ENCODE peak calls at places on chromosomes 3 and 15, in six cellular contexts. Q is central memory CD4-positive, alpha-beta T cell; U is C1 segment of cervical spinal cord; V is stimulated activated CD8-positive, alpha-beta memory T cell treated with anti-CD3 and anti-CD28 coated beads, Interleukin-12 subunit alpha, Interleukin-12 subunit beta, amount 100 ng/mL, for 1 hour; C is GM23338; G is BJ. D is an unnamed sample.

GRCh38 chr15:85439996-85440395 is 59.6 kb downstream of the AKAP13 start:
- DNase-seq in G (no peak), C (no peak), Q (no peak), V (no peak), U (no peak), D (no peak)

GRCh38 chr3:73107788-73108187 is 46.3 kb downstream of the EBLN2 start:
- DNase-seq in C (no peak), G (no peak), V (no peak), Q (no peak), U (no peak), D (no peak)

GRCh38 chr3:87468938-87469337 is 192.6 kb upstream of the POU1F1 start:
- DNase-seq in G (no peak), V (no peak), C (no peak), Q (no peak), U (no peak), D (no peak)

GRCh38 chr3:189233225-189233858 is 61.6 kb downstream of the TPRG1 start:
- DNase-seq in G (no peak), U (peak), V (no peak), Q (no peak), C (peak), D (peak)

GRCh38 chr15:74133071-74133702 is 2.8 kb downstream of the ISLR2 start:
- DNase-seq in Q (no peak), C (peak), U (no peak), V (no peak), G (no peak), D (peak)

GRCh38 chr3:61625429-61625828 is 64.1 kb downstream of the PTPRG start:
- DNase-seq in U (no peak), V (no peak), C (no peak), Q (no peak), G (no peak), D (no peak)

GRCh38 chr3:140709751-140710150 is 31.9 kb downstream of the TRIM42 start:
- DNase-seq in Q (no peak), U (no peak), G (no peak), V (no peak), C (no peak), D (no peak)

GRCh38 chr3:105493305-105493892 is 126.7 kb downstream of the ALCAM start:
- DNase-seq in V (no peak), G (no peak), Q (no peak), U (no peak), C (no peak), D (no peak)

GRCh38 chr3:170977911-170978310 is 48.6 kb downstream of the SLC2A2 start:
- DNase-seq in C (no peak), U (no peak), G (no peak), Q (no peak), V (no peak), D (no peak)

GRCh38 chr3:187314176-187314575 is 22.6 kb upstream of the MASP1 start:
- DNase-seq in U (no peak), V (no peak), C (no peak), Q (no peak), G (no peak), D (no peak)

GRCh38 chr3:127978636-127979035 is 63.6 kb downstream of the KBTBD12 start:
- DNase-seq in Q (no peak), C (no peak), U (no peak), V (no peak), G (no peak), D (no peak)

GRCh38 chr3:85571835-85572234 is 613.0 kb downstream of the CADM2 start:
- DNase-seq in U (no peak), Q (no peak), G (no peak), V (no peak), C (no peak), D (no peak)

GRCh38 chr3:177060492-177060891 is 136.8 kb downstream of the TBL1XR1 start:
- DNase-seq in Q (no peak), C (no peak), U (no peak), G (no peak), V (no peak), D (no peak)

GRCh38 chr15:70853270-70853854 is 595 bp downstream of the LARP6 start:
- DNase-seq in C (peak), Q (no peak), U (no peak), G (no peak), V (no peak), D (no peak)

GRCh38 chr3:67947808-67948508 is 293.5 kb upstream of the SUCLG2 start:
- DNase-seq in G (no peak), C (peak), V (peak), Q (peak), U (no peak), D (peak)

GRCh38 chr15:51536965-51537574 is 85.5 kb downstream of the DMXL2 start:
- DNase-seq in G (peak), V (no peak), U (no peak), Q (no peak), C (peak), D (no peak)

GRCh38 chr15:77097317-77097721 is 26.4 kb upstream of the TSPAN3 start:
- DNase-seq in C (no peak), U (no peak), V (no peak), Q (no peak), G (no peak), D (no peak)

GRCh38 chr15:100973351-100974034 is 54.3 kb downstream of the LRRK1 start:
- DNase-seq in U (no peak), Q (no peak), V (no peak), C (peak), G (no peak), D (no peak)

GRCh38 chr15:56760186-56760585 is 26.9 kb upstream of the ZNF280D start:
- DNase-seq in U (no peak), V (no peak), Q (no peak), C (no peak), G (peak), D (no peak)

GRCh38 chr3:30607032-30607833 is 832 bp downstream of the TGFBR2 start:
- DNase-seq in Q (peak), C (peak), G (no peak), U (peak), V (peak), D (peak)